ENCODE peak calls at places on chromosomes 11 and 22, in eight cellular contexts. O, V, A, P, F, B, M and Q are unnamed samples.

GRCh38 chr11:27183672-27184457 is 143.2 kb downstream of the BBOX1 start:
- DNase-seq in M (no peak), O (no peak), P (peak), V (peak), A (no peak), B (peak), F (peak), Q (no peak)

GRCh38 chr11:10628506-10629236 is 60.2 kb upstream of the LYVE1 start:
- DNase-seq in V (no peak), B (no peak), M (peak), F (no peak), O (no peak), A (no peak), P (no peak), Q (no peak)

GRCh38 chr11:115980336-115980735 is 476.1 kb upstream of the CADM1 start:
- DNase-seq in B (no peak), V (no peak), A (no peak), M (no peak), O (no peak), P (peak), F (no peak), Q (no peak)

GRCh38 chr11:45335434-45335833 is 49.3 kb upstream of the SYT13 start:
- DNase-seq in P (no peak), F (no peak), A (no peak), B (no peak), O (no peak), V (no peak), M (no peak), Q (no peak)

GRCh38 chr11:8828055-8828454 is 82.9 kb upstream of the AKIP1 start:
- DNase-seq in V (no peak), O (no peak), B (no peak), A (no peak), P (no peak), M (no peak), F (no peak), Q (no peak)

GRCh38 chr11:108436594-108436993 is 30.7 kb downstream of the C11orf65 start:
- DNase-seq in F (no peak), V (no peak), B (no peak), P (no peak), A (no peak), M (no peak), O (no peak), Q (no peak)

GRCh38 chr22:23268877-23269276 is 88.6 kb downstream of the BCR start:
- DNase-seq in P (no peak), A (no peak), B (no peak), V (no peak), F (no peak), O (no peak), M (no peak), Q (no peak)

GRCh38 chr11:120675171-120675570 is 163.6 kb downstream of the GRIK4 start:
- DNase-seq in B (peak), O (no peak), V (no peak), P (no peak), F (no peak), M (no peak), A (no peak), Q (no peak)

GRCh38 chr11:67606477-67607295 is at the start of gene NDUFV1:
- DNase-seq in V (peak), A (peak), O (peak), M (peak), F (peak), P (peak), B (peak), Q (no peak)

GRCh38 chr11:68436162-68436888 is 24.2 kb upstream of the PPP6R3 start:
- DNase-seq in O (no peak), M (no peak), V (no peak), F (no peak), B (no peak), P (no peak), A (no peak), Q (no peak)

GRCh38 chr11:36469881-36470802 is 39.9 kb downstream of the TRAF6 start:
- DNase-seq in F (no peak), O (no peak), V (no peak), M (no peak), P (no peak), A (no peak), B (peak), Q (no peak)

GRCh38 chr22:36870250-36870649 is 9.4 kb downstream of the NCF4 start:
- DNase-seq in B (no peak), V (no peak), O (no peak), F (no peak), A (no peak), M (no peak), P (no peak), Q (no peak)
- H3K4me3 ChIP-seq in B (no peak), V (no peak), O (no peak), F (no peak), A (no peak), M (no peak), P (no peak), Q (no peak)

GRCh38 chr22:45235101-45235777 is 5.5 kb downstream of the KIAA0930 start:
- DNase-seq in P (no peak), M (peak), B (no peak), O (peak), V (no peak), A (peak), F (peak), Q (no peak)
- TF ChIP-seq CTCF in P (no peak), M (no peak), B (no peak), O (no peak), V (no peak), A (no peak), F (no peak), Q (no peak)

DNA sequence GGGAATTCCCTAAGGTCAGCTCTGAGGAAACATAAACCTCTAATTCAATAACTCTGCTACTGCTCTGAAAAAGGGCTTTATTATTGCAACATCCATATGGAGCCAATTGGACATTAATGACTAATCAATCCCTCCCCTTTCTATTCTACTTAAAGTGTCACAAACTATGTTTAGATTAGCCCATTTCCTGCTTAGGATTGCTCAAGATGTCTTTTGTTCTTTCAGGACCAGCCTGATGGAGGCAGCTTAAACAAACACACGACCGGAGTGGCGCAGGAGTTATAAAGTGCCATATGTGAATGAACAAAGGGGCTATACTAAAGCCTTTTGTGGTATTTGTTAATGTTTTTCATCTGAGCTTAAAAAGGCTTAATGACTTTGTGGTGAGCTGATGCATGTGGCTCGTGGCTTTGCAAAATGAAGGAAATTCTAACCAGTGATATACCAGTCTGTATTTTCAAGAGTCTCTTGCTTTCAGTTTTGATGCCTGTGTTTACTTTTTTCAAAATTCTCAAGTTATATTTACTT is 354.4 kb downstream of the SOX6 start:
- DNase-seq in A (no peak), V (peak), F (peak), M (no peak), B (peak), O (no peak), P (no peak), Q (peak)
- H3K4me3 ChIP-seq in A (no peak), V (peak), F (no peak), M (no peak), B (no peak), O (no peak), P (no peak), Q (no peak)

DNA sequence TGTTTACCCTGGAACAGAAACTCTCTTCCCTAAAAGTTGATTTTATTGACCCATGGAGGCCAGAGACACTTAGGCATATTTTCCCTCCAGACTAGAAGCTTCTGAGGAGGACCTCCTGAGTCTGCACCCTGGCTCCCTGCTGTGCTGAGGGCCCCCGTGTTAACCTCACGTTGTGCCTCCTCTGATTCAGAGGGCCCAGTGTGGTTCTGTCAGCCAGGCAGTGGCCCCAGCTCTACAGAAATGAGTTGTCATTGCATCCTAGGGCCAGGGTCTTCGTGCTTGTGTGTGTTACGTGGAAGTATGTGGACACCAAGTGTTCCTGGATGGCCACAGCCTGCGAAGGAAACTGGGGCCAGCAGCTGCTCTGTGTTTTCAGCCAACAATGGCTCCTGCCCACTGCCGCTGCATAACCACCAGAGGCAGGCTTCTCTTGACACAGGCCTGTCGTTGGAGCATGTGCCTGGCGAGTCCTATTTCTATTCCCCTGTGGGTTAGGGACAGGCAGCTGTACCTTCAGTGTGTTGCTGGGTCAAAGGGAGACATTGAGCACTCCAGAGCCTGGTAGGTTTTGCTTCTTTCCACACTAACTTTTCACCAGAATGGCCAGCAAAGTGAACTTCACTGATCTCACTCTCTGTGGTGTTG is 44.5 kb downstream of the MED15 start:
- DNase-seq in A (peak), F (no peak), V (no peak), O (peak), M (peak), B (peak), P (no peak), Q (no peak)
- TF ChIP-seq CTCF in A (peak), F (no peak), V (peak), O (peak), M (no peak), B (no peak), P (no peak), Q (peak)

GRCh38 chr11:2446590-2447252 is 1.9 kb downstream of the KCNQ1 start:
- DNase-seq in A (no peak), P (no peak), B (no peak), F (no peak), V (no peak), O (no peak), M (peak), Q (no peak)
- H3K4me3 ChIP-seq in A (peak), P (no peak), B (no peak), F (no peak), V (no peak), O (no peak), M (peak), Q (no peak)